ENCODE peak calls at places on chromosomes 2 and 18, in seven cellular contexts. J is CD8-positive, alpha-beta T cell; B is neural progenitor cell; U is right atrium auricular region; K is psoas muscle; M is HL-60; D is esophagus muscularis mucosa. E is an unnamed sample. For H3K27me3, the result is how much of the 10 kb centered on the place peaks cover.

GRCh38 chr2:86627550-86627949 is 3.9 kb upstream of the RNF103 start:
- DNase-seq in U (no peak), D (no peak), M (no peak), B (no peak), K (no peak), J (no peak), E (no peak)

GRCh38 chr2:14257801-14258507 is 374.6 kb upstream of the LRATD1 start:
- DNase-seq in M (no peak), U (no peak), D (no peak), J (no peak), B (no peak), K (no peak), E (no peak)

GRCh38 chr2:225414902-225415301 is 15.4 kb downstream of the NYAP2 start:
- DNase-seq in D (no peak), M (no peak), J (no peak), B (no peak), K (no peak), U (no peak), E (no peak)

GRCh38 chr18:78073275-78073674 is 823.6 kb downstream of the GALR1 start:
- DNase-seq in B (peak), M (no peak), D (peak), J (no peak), U (no peak), K (no peak), E (no peak)

GRCh38 chr2:20433249-20433648 is 13.6 kb upstream of the RHOB start:
- DNase-seq in M (no peak), U (peak), B (no peak), D (no peak), J (no peak), K (no peak), E (no peak)

GRCh38 chr2:203891474-203891873 is 23.9 kb downstream of the CTLA4 start:
- DNase-seq in D (no peak), U (no peak), M (peak), B (no peak), K (no peak), J (no peak), E (no peak)

GRCh38 chr2:17658251-17658843 is 95.3 kb downstream of the SMC6 start:
- DNase-seq in M (no peak), K (no peak), B (no peak), J (no peak), U (no peak), D (no peak), E (no peak)

GRCh38 chr18:5197461-5197860 is 404 bp upstream of the AKAIN1 start:
- DNase-seq in D (no peak), U (no peak), B (no peak), J (no peak), M (no peak), K (no peak), E (no peak)

GRCh38 chr18:49098386-49098785 is 147.6 kb upstream of the SMAD7 start:
- DNase-seq in M (no peak), K (no peak), B (peak), J (no peak), U (no peak), D (no peak), E (no peak)

GRCh38 chr2:235008584-235009044 is 56.8 kb downstream of the SH3BP4 start:
- DNase-seq in J (no peak), B (no peak), K (no peak), U (no peak), D (no peak), M (no peak), E (no peak)

GRCh38 chr18:51195602-51196115 is 1.8 kb downstream of the MEX3C start:
- DNase-seq in M (peak), U (no peak), D (no peak), B (peak), J (peak), K (no peak), E (no peak)

GRCh38 chr2:203446071-203446481 is 89.0 kb downstream of the RAPH1 start:
- DNase-seq in D (no peak), J (no peak), K (no peak), M (no peak), U (no peak), B (no peak), E (no peak)

GRCh38 chr18:43680096-43680495 is 402.8 kb upstream of the SYT4 start:
- DNase-seq in J (no peak), D (no peak), B (no peak), K (no peak), U (no peak), M (no peak), E (no peak)

GRCh38 chr2:98782570-98782969 is 51.6 kb upstream of the MGAT4A start:
- DNase-seq in D (no peak), U (no peak), B (no peak), M (no peak), J (no peak), K (no peak), E (no peak)

GRCh38 chr2:106523980-106524665 is 37.0 kb downstream of the CD8B2 start:
- DNase-seq in B (no peak), U (no peak), K (no peak), J (no peak), M (no peak), D (no peak), E (no peak)

GRCh38 chr2:81974216-81974615 is 1669.7 kb upstream of the LRRTM1 start:
- DNase-seq in D (no peak), M (no peak), K (no peak), J (no peak), B (no peak), U (no peak), E (no peak)
- H3K27ac ChIP-seq in D (no peak), M (no peak), K (no peak), J (no peak), B (no peak), U (no peak), E (no peak)

DNA sequence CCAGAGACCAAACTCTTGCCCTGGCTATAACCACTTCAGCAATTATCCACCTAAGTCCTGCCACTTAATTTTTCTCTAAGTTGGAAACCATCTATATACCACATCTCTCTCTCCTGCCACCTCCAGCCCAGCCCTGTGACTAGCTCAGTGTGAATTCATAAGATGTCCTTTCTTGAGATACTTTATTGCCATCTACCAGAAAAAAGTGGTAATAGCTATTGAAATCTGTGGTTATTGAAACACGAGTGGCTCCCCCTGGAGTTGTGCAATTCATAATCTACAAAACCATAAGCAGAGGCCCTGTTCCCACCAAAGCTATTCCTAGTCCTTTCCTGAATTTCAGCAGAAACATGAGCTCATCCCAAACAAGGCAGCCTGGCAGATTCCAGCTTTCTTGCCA is 324.0 kb downstream of the TXNL1 start:
- DNase-seq in D (no peak), U (no peak), B (no peak), M (no peak), J (no peak), K (no peak), E (no peak)
- TF ChIP-seq CTCF in D (no peak), U (no peak), B (no peak), M (no peak), J (no peak), K (no peak), E (no peak)

GRCh38 chr2:109123586-109124201 is 5.3 kb upstream of the SH3RF3 start:
- DNase-seq in D (no peak), J (no peak), B (no peak), K (no peak), M (no peak), U (peak), E (no peak)
- H3K27me3 ChIP-seq in D (under half), J (under half), B (under half), K (under half), M (under half), U (under half), E (under half)

DNA sequence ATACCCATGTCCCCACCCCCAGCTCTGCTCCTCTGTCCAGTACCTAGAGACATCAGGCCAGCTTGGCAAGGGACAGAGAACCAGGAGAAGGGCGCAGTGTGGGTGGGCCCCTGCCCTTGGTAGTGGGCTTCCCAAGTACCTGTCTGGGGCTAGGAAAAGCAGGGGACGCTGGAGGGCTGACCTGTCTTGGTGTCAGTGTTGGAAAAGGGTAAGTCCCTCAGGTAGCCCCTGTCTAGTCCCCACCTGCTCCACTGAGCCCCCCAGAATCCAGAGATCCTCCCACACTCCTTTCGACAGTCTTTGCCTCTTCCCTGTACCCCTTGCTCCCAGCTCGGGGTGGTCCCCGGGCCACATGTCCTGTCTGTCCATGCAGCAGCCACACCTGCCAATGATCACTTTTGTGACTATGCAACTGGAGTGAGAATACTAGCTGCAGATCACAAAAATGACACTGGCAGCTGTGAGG is 14.6 kb downstream of the DNAJB2 start:
- DNase-seq in K (no peak), D (no peak), M (no peak), B (no peak), U (no peak), J (no peak), E (no peak)
- H3K27ac ChIP-seq in K (peak), D (peak), M (no peak), B (no peak), U (no peak), J (no peak), E (no peak)

GRCh38 chr2:163719278-163719677 is 16.5 kb downstream of the FIGN start:
- DNase-seq in D (no peak), K (no peak), M (no peak), B (no peak), U (no peak), J (no peak), E (no peak)
- TF ChIP-seq CTCF in D (no peak), K (no peak), M (no peak), B (no peak), U (no peak), J (no peak), E (no peak)

GRCh38 chr2:159903404-159904126 is 105.6 kb upstream of the CD302 start:
- DNase-seq in M (peak), B (no peak), J (peak), K (no peak), D (no peak), U (no peak), E (peak)

GRCh38 chr2:159902722-159903121 is 104.7 kb upstream of the CD302 start:
- DNase-seq in M (no peak), K (no peak), D (no peak), B (no peak), J (no peak), U (no peak), E (no peak)

GRCh38 chr2:159897720-159898119 is 99.7 kb upstream of the CD302 start:
- DNase-seq in M (no peak), D (no peak), B (no peak), K (no peak), J (no peak), U (no peak), E (no peak)

GRCh38 chr2:159897081-159897480 is 99.1 kb upstream of the CD302 start:
- DNase-seq in M (no peak), B (peak), K (no peak), J (no peak), U (no peak), D (no peak), E (no peak)

DNA sequence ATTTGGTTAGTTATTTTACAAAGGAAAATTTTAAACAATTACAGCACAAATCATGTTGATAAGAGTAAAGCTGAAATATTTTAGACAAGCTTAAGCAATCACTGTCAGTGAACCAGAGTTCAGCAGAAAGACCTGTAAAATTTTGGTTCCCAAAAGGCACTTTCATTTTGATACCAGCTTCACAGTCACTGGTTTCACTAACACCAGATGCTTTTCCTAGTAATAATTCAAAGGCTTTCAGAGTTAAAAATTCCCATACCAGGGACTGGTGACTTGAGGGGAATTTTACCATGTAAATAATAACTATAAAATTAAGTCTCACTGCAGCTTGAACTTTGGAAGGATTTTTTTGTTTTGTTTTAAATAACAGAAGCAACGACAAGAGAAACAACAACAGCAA is 102.3 kb upstream of the CD302 start:
- DNase-seq in K (no peak), M (no peak), B (no peak), J (no peak), D (no peak), U (no peak), E (no peak)
- H3K27me3 ChIP-seq in K (under half), M (under half), B (half or more), J (under half), D (under half), U (under half), E (under half)

DNA sequence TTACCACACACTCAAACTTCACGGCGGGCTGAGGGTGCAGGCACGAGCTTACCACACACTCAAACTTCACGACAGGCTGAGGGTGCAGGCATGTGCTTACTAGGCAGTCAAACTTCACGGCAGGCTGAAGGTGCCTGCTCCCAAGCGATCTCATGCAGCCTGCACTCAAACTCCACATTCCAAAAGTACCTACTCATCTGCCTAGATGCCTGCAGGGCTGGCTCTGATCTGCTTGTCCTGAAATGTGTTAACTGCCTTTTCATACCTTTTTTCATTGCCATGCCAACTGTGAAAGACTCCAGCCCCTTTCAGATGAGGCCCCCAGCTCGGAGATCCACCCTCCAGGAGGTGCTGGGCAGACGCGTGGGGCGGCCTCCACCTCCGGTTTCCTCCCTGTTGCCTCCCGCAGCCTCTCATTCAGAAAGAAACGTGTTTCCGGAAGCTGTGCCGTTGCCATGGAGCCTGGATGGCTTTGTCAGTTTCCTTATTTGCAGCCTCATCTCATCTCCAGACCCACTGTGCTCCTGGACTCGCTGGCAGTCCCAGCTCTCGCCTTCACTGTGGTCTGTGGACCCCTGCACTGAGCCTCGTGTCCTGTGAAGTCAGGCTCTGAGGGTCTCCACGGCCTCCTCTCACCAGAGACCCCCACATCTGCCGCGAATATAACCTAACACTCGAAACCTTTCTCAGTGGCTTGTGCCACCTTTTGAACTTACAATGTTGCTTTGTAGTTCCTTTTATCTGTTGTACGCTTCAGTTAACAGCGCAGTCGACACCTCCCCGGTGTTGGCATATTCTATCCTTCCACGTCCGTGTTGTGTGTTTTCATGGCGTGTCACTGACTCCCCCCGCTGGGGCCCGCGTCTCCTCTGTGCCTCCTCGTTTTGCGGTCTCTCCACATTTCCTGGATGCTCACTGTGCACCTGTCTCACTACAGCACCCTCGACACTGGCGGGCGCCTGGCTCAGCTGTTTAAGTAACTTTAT is 106.1 kb upstream of the ALKAL2 start:
- DNase-seq in K (no peak), D (peak), B (no peak), M (no peak), J (peak), U (no peak), E (peak)
- H3K27ac ChIP-seq in K (no peak), D (no peak), B (no peak), M (no peak), J (peak), U (no peak), E (peak)

DNA sequence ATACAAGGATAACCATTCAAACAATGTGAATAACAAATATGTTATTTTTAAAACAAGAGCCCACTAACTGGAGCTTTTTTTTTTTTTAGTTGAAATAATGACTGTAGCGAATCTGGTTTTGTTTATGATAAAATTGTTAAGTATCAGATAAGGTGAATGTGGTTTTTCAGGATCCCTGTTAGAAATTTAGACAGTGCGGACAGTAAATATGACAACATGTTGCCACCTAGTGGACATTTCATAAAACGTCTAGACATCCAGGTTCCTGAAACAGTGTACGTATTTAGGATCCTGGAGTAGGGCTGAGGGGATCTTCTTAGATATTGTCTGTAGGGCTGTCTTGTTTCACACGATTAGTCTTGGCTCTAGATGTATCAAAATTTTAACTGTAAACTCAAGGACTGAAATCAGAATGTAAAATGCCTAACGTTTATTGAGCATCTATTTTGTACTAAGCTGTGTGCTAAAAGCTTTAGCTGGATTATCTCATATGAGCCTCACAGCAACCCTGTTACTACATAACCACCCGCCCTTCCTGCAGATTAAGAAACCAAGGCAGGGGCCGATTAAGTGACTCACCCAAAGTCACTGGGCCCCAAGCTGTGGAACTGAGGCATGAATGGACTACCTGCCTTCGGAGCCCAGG is 23.9 kb upstream of the CCDC68 start:
- DNase-seq in D (no peak), M (peak), U (no peak), J (no peak), B (peak), K (no peak), E (no peak)
- TF ChIP-seq CTCF in D (peak), M (peak), U (peak), J (peak), B (peak), K (peak), E (peak)

DNA sequence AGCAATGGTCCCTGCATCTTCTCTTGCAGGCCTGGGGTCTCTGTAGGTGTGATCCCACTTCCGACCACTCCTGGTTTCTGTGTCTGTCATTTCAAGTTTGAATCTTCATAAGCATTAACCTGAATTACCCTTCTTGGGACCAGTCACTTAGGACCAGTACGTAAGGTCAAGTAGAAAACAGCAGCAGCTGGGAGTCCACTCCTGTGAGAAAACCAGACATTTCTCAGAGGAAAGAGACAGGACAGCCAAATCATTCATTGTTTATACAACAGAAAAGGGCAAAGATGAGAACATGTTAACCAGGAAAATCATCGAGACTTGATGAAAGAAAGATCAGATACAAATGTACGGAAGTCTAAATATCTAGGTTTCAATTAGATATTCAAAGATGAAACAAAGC is 163.0 kb downstream of the MREG start:
- DNase-seq in M (no peak), B (no peak), J (no peak), D (no peak), K (no peak), U (no peak), E (no peak)
- H3K27me3 ChIP-seq in M (under half), B (under half), J (under half), D (under half), K (under half), U (under half), E (under half)

GRCh38 chr2:237333748-237334147 is 80.2 kb downstream of the COL6A3 start:
- DNase-seq in M (no peak), D (no peak), U (no peak), K (no peak), B (no peak), J (no peak), E (no peak)
- H3K27ac ChIP-seq in M (no peak), D (peak), U (no peak), K (no peak), B (no peak), J (no peak), E (no peak)

E was measured in CD4-positive, alpha-beta T cell.